ENCODE peak calls at places on chromosomes 13 and 19, in eight cellular contexts. N, S, W, E, H, K, Z and D are unnamed samples.
A peak's percentile ranks its signal among the peaks of the same experiment; 100 is the strongest.

GRCh38 chr19:19997656-19998268 is 41.5 kb downstream of the ZNF682 start:
- DNase-seq in N (no peak), S (peak; percentile 6), W (peak; percentile 15), E (peak; percentile 14), H (peak; percentile 14), K (peak; percentile 19), Z (no peak), D (no peak)

GRCh38 chr19:55341191-55342043 is 1.7 kb downstream of the KMT5C start:
- DNase-seq in N (peak; percentile 72), S (peak; percentile 78), W (peak; percentile 71), E (peak; percentile 76), H (peak; percentile 78), K (peak; percentile 76), Z (peak; percentile 52), D (no peak)

GRCh38 chr19:14528419-14529253 is 758 bp upstream of the TECR start:
- DNase-seq in N (no peak), S (no peak), W (no peak), E (peak; percentile 33), H (no peak), K (no peak), Z (no peak), D (no peak)

GRCh38 chr13:105345116-105345515 is 1190.3 kb downstream of the EFNB2 start:
- DNase-seq in N (no peak), S (no peak), W (no peak), E (no peak), H (no peak), K (no peak), Z (no peak), D (no peak)

GRCh38 chr19:18340990-18341868 is 831 bp downstream of the PGPEP1 start:
- DNase-seq in N (peak; percentile 71), S (peak; percentile 53), W (peak; percentile 66), E (peak; percentile 69), H (peak; percentile 29), K (peak; percentile 61), Z (peak; percentile 48), D (no peak)

GRCh38 chr13:28425796-28426195 is 69.1 kb downstream of the FLT1 start:
- DNase-seq in N (no peak), S (no peak), W (no peak), E (no peak), H (no peak), K (no peak), Z (no peak), D (no peak)

GRCh38 chr19:10044390-10044789 is 31.1 kb downstream of the RDH8 start:
- DNase-seq in N (no peak), S (no peak), W (no peak), E (no peak), H (no peak), K (no peak), Z (no peak), D (no peak)

GRCh38 chr19:17908244-17908643 is 24.6 kb upstream of the CCDC124 start:
- DNase-seq in N (no peak), S (no peak), W (no peak), E (no peak), H (no peak), K (no peak), Z (no peak), D (no peak)

GRCh38 chr19:12567951-12568350 is 16.7 kb upstream of the ZNF564 start:
- DNase-seq in N (no peak), S (no peak), W (no peak), E (no peak), H (no peak), K (no peak), Z (no peak), D (no peak)

GRCh38 chr19:3975637-3976087 is 4.8 kb upstream of the DAPK3 start:
- DNase-seq in N (no peak), S (no peak), W (no peak), E (no peak), H (no peak), K (no peak), Z (no peak), D (no peak)

GRCh38 chr19:29515706-29516357 is 10.0 kb upstream of the VSTM2B start:
- DNase-seq in N (peak; percentile 10), S (no peak), W (no peak), E (no peak), H (no peak), K (no peak), Z (no peak), D (no peak)

GRCh38 chr19:17557461-17557860 is 2.0 kb downstream of the COLGALT1 start:
- DNase-seq in N (peak; percentile 35), S (no peak), W (no peak), E (no peak), H (no peak), K (no peak), Z (no peak), D (no peak)

GRCh38 chr19:23774156-23774971 is 15.7 kb upstream of the ZNF681 start:
- DNase-seq in N (no peak), S (no peak), W (no peak), E (no peak), H (no peak), K (no peak), Z (no peak), D (no peak)

GRCh38 chr19:54451331-54451871 is 2.4 kb downstream of the LENG8 start:
- DNase-seq in N (no peak), S (no peak), W (no peak), E (peak; percentile 17), H (no peak), K (no peak), Z (peak; percentile 32), D (no peak)

GRCh38 chr13:21638319-21639282 is 32.3 kb upstream of the FGF9 start:
- DNase-seq in N (no peak), S (no peak), W (peak; percentile 18), E (no peak), H (peak; percentile 37), K (no peak), Z (no peak), D (no peak)

GRCh38 chr13:40344270-40345148 is 321.9 kb downstream of the FOXO1 start:
- DNase-seq in N (peak; percentile 65), S (no peak), W (no peak), E (peak; percentile 50), H (no peak), K (no peak), Z (peak; percentile 46), D (no peak)

GRCh38 chr19:39145180-39145953 is 19.8 kb downstream of the PAK4 start:
- DNase-seq in N (no peak), S (no peak), W (peak; percentile 50), E (no peak), H (no peak), K (no peak), Z (no peak), D (no peak)

GRCh38 chr19:2816641-2817040 is 3.0 kb upstream of the ZNF554 start:
- DNase-seq in N (no peak), S (no peak), W (no peak), E (no peak), H (no peak), K (no peak), Z (no peak), D (no peak)
- H3K4me3 ChIP-seq in N (no peak overlapping the region), S (no peak overlapping the region), W (no peak overlapping the region), E (no peak overlapping the region), H (no peak overlapping the region), K (no peak overlapping the region), Z (no peak overlapping the region), D (no peak overlapping the region)

DNA sequence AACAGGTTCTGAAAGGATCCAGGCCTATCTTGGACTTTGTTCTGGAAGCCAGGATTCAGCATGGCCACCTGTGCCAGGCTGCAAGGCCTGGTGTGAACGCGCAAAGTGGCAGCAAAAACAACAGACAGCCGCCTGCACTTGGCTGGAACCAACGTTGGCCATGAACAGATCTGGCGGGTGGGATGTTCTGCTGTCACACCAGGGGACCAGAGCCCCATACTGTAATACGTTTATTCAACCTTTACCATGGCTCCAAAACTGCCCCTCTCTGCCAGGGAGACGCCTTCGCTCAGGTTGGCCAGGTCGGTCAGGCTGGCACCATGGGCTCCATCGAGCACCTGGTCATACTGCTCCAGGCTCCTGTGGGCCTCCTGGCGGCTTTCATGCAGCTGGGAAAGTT is 69.7 kb downstream of the EPS15L1 start:
- DNase-seq in N (no peak), S (no peak), W (no peak), E (no peak), H (no peak), K (no peak), Z (no peak), D (no peak)
- TF ChIP-seq CTCF in N (no peak), S (no peak), W (no peak), E (no peak), H (no peak), K (no peak), Z (no peak), D (no peak)

GRCh38 chr13:32302461-32302860 is 12.7 kb downstream of the ZAR1L start:
- DNase-seq in N (no peak), S (no peak), W (no peak), E (no peak), H (no peak), K (no peak), Z (no peak), D (no peak)

GRCh38 chr13:32309812-32310706 is 5.1 kb downstream of the ZAR1L start:
- DNase-seq in N (no peak), S (peak; percentile 13), W (peak; percentile 29), E (no peak), H (peak; percentile 70), K (no peak), Z (peak; percentile 47), D (no peak)

GRCh38 chr13:32309312-32309711 is 5.9 kb downstream of the ZAR1L start:
- DNase-seq in N (no peak), S (no peak), W (no peak), E (no peak), H (no peak), K (no peak), Z (no peak), D (no peak)

GRCh38 chr13:32300920-32301319 is 14.2 kb downstream of the ZAR1L start:
- DNase-seq in N (no peak), S (no peak), W (no peak), E (no peak), H (no peak), K (no peak), Z (no peak), D (no peak)

DNA sequence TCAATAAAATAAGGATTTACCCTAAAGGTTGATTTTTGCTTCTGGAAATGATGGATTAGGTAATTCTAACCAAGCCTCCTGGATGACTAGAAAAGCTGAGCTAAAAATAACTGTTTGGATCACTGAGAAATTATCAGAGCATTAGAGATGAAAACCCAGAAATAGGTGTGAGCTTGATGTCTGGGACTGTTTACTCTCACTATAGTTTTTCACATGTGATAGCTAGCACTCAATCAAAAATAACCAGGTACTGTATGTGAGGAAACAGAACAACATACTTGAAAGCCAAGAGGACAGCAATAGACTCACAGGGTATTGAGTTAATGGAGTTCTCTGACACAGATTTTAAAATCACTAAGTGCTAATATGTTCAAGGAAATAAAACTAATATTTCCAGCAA is 9.5 kb downstream of the ZAR1L start:
- DNase-seq in N (no peak), S (no peak), W (no peak), E (no peak), H (no peak), K (no peak), Z (no peak), D (no peak)
- H3K4me1 ChIP-seq in N (no peaks in the 10 kb centered on the region), S (no peaks in the 10 kb centered on the region), W (no peaks in the 10 kb centered on the region), E (peaks cover 3% of the 10 kb centered on the region), H (no peaks in the 10 kb centered on the region), K (peaks cover 8% of the 10 kb centered on the region), Z (no peaks in the 10 kb centered on the region), D (peaks cover 4% of the 10 kb centered on the region)

DNA sequence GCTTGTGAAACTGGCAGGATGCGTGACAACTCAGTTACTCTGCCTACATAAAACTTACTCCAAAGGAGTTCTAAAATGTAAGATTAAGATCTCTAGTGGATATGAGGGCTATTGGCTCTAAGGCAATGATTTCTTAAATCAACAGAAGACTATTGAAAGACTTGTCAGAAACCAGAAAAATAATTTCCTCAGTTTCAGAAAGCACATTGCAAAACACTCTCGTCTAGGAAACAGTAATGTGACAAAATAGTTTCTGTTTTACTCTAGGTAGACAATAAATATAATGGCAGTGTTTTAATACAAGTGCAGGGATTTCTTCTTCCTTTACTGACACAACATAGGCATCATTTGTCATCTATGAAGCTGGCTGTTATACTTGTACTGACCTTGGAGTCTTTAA is 230.1 kb downstream of the KCTD12 start:
- DNase-seq in N (no peak), S (no peak), W (no peak), E (no peak), H (no peak), K (no peak), Z (no peak), D (no peak)
- H3K4me3 ChIP-seq in N (no peak overlapping the region), S (no peak overlapping the region), W (no peak overlapping the region), E (no peak overlapping the region), H (no peak overlapping the region), K (no peak overlapping the region), Z (no peak overlapping the region), D (no peak overlapping the region)